ENCODE peak calls at places on chromosomes 5 and 9, in four cellular contexts. I is HCT116, Z is gastrocnemius medialis, F is spleen. K is an unnamed sample. For H3K27me3, the result is how much of the 10 kb centered on the place peaks cover.

GRCh38 chr5:50365615-50366251 is 75.4 kb downstream of the EMB start:
- DNase-seq in I (no peak), Z (peak), F (no peak), K (no peak)

GRCh38 chr5:68331202-68332108 is 115.9 kb downstream of the PIK3R1 start:
- DNase-seq in I (no peak), F (no peak), Z (no peak), K (no peak)

GRCh38 chr5:119274767-119275130 is 81.1 kb upstream of the TNFAIP8 start:
- DNase-seq in I (peak), F (no peak), Z (no peak), K (no peak)

GRCh38 chr5:36441215-36441614 is 139.5 kb upstream of the RANBP3L start:
- DNase-seq in Z (no peak), I (no peak), F (no peak), K (no peak)

GRCh38 chr5:314676-315487 is 6.6 kb upstream of the AHRR start:
- DNase-seq in I (no peak), F (no peak), Z (no peak), K (no peak)

GRCh38 chr9:132834343-132834742 is 43.7 kb downstream of the AK8 start:
- DNase-seq in Z (no peak), I (no peak), F (no peak), K (no peak)

GRCh38 chr5:55278778-55279177 is 28.7 kb downstream of the DHX29 start:
- DNase-seq in F (no peak), Z (no peak), I (no peak), K (no peak)

GRCh38 chr9:98222885-98223640 is 30.6 kb upstream of the CORO2A start:
- DNase-seq in Z (no peak), F (peak), I (peak), K (peak)

GRCh38 chr9:107243757-107244156 is 39.3 kb upstream of the RAD23B start:
- DNase-seq in F (no peak), I (peak), Z (no peak), K (peak)

GRCh38 chr9:35686222-35687203 is 3.2 kb downstream of the TPM2 start:
- DNase-seq in F (no peak), I (no peak), Z (peak), K (no peak)

GRCh38 chr9:29514336-29514735 is 1941.1 kb upstream of the C9orf72 start:
- DNase-seq in I (no peak), F (no peak), Z (no peak), K (no peak)

GRCh38 chr5:132779961-132780360 is 2.9 kb upstream of the SEPTIN8 start:
- DNase-seq in F (no peak), I (no peak), Z (no peak), K (no peak)
- H3K27me3 ChIP-seq in F (under half), I (under half), Z (under half), K (under half)

DNA sequence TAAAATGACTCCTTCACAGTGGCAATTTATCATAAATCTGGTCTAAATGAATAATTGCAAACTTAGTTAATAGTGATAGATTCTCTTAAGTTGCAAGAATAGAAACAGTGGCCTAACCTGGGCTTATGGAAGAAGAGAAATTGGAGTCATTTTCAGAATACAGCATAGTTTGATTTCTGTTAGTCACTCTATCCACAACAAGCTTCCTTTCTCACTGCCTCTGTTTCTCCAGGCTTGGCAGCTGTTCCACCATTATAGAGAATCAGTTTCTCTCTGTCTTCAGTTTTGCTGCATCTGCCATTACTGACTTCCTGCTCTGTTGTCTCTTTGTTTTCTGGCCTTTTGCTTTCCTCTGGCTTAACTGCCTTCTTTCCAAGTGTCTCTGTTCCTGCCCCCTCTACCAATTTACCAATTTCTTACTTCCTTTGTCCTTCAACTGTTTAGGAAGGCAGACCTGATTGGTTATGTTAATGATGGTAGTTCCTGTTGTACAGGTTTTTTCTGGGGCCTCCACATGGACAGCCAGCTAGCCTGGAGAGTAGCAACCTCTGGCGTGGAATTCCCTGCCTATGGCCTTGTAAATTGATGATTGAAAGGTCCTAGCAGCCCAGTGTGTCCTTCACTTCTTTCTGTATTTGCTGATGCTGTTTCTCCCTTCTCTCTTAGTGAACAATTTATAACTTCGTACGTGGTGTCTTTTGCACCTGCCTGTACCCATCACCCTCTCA is 75.9 kb upstream of the RASGRF2 start:
- DNase-seq in I (no peak), Z (no peak), F (no peak), K (no peak)
- TF ChIP-seq POLR2A in I (no peak), Z (no peak), F (no peak), K (no peak)

DNA sequence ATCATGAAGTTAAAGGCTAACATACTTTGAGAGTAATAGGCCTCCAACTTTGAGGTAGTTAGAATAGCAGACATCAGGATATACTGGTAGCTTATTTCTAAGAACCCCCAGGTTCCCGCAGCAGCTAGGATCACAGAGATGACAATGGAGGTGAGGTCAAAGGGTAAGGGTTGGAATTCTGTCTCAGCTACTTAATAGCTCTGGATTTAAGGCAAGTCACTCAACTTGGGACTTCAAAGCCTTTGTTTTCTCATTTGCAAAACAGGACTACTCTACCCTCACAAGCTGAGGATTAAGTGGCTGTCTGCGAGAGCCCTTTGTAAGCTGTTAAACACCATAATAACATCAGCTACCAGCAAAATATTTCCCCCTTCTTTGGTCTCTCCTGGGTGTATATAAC is 104.5 kb downstream of the DCP2 start:
- DNase-seq in Z (no peak), I (no peak), F (no peak), K (no peak)
- H3K4me3 ChIP-seq in Z (no peak), I (no peak), F (no peak), K (no peak)

GRCh38 chr9:126670270-126670669 is 56.5 kb downstream of the LMX1B start:
- DNase-seq in F (no peak), I (no peak), Z (no peak), K (no peak)
- H3K27me3 ChIP-seq in F (under half), I (under half), Z (under half), K (under half)

DNA sequence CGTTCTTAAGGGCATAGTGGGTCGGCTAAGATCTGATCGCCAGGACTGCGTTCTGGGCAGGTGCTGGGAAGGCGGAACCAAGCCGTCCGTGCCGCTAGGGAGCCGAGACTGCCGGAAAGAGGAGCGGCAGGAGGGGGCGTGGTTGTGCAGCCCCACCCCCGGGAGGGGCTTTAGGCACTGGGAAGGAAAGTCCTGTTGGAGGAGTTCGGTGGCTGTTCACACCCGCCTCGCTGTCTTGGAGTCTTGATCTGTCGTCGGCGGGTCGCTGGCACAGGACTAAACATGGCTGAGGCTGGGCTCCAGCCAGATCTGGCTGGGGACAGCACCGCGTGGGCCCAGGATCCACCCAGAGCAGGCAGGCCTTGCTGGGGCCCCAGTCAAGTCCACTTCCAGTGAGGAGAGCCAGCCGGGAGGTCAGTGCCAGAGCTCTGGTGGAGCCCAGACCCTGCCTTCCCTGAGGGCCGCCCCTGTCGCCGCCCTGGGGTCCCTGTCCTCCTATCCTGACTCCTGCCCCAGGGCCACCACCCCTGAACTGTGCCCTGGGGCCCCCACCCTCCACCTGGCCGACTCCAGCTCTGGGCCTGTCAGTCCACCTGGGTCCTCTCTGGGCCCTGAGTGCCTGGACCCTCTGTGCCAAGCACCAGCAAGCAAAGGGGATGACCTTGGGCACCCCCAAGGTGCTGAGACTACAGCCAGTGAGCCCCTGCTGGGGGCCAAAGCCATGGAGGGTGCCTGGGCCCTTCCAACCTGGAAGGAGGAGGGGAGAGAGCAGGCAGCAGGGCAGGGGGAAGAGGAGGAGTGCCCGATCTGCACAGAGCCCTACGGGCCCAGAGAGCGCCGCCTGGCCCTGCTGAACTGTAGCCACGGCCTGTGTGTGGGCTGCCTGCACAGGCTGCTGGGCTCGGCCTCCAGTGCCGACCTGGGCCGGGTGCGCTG is 4.5 kb downstream of the RNF208 start:
- DNase-seq in Z (peak), F (no peak), I (peak), K (peak)
- TF ChIP-seq POLR2A in Z (no peak), F (no peak), I (peak), K (no peak)

GRCh38 chr9:92984976-92985375 is 37.7 kb downstream of the FGD3 start:
- DNase-seq in Z (no peak), F (no peak), I (no peak), K (no peak)

GRCh38 chr9:92980085-92980745 is 32.9 kb downstream of the FGD3 start:
- DNase-seq in F (no peak), I (peak), Z (no peak), K (no peak)

GRCh38 chr9:92979657-92980056 is 32.3 kb downstream of the FGD3 start:
- DNase-seq in Z (no peak), F (no peak), I (no peak), K (no peak)

GRCh38 chr9:92983984-92984589 is 36.8 kb downstream of the FGD3 start:
- DNase-seq in Z (no peak), F (no peak), I (peak), K (no peak)

DNA sequence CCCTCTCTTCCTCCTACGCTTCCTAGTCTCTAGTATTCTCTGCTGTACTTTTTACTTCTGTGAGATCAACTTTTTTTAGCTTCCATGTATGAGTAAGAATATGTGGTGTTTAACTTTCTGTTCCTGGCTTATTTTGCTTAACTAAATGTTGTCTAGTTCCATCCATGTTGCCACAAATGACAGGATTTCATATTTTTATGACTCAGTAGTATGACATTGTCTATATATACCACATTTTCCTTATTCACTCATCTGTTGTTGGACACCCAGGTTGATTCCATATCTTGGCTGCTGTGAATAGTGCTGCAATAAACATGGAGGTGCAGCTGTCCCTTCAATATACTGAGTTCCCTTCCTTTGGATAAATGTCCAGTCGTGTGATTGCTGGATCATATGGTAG is 34.8 kb downstream of the FGD3 start:
- DNase-seq in Z (no peak), F (no peak), I (no peak), K (no peak)
- H3K4me3 ChIP-seq in Z (no peak), F (no peak), I (no peak), K (no peak)

DNA sequence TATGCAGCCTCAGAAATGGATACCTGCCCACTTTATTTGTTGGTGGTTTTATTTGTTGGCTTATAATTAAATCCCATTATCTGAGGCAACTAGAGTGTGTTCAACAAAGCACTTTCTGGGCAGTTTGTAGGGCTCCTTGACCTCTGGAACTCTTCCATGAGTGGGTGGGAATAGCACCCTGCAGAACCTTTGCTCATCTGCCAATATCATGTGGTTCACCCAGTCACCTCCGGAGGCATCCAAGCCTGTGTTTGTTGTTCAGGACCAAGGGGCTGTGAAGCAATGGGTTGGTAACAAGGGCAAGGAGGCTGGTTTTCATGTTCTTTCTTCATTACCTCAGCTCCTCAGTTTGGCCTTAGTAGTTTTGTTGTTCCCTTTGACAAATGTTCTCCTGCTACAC is 314.0 kb downstream of the NDUFS4 start:
- DNase-seq in F (no peak), I (no peak), Z (no peak), K (no peak)
- H3K27me3 ChIP-seq in F (under half), I (under half), Z (under half), K (under half)

DNA sequence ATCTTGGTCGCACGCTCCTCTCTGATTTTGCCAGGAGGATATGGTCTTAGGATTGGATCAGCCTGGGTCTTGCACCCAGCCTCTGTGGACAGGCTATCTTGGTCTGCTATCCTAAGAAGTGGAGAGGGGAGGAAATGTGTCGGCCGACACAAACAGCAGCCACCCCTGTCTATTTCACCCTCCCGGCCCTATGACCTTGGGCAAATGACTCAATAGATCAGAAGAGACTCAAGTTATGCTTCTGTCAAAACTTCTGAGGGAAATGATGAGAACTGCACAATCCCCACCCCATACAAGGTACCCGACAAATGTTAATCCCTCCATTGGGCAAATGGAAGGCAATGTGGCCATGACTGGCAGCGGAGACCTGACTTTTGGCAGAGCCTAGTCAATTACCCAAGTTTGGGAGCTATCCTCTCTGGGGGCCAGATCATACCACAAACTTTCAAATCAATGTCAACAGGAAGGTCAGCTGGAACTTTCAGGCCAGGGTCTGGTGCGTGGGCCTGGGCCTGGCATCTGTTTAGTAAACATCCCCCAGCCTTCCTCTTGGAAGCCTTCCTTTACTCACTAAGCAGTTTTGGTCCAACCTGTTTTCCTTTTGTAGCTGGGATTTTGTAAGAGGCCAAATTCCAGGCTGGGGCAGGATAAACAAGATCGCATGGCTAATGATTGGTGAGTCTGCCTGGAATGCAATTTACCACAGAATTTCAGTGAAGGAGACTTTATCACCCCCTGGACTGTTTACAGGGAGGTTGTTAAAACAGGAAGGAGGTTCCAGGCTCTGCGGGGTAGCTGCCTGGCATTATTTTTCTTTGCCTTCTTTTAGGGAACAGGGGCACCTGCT is 64.2 kb upstream of the CPEB4 start:
- DNase-seq in I (no peak), Z (no peak), F (no peak), K (peak)
- TF ChIP-seq POLR2A in I (no peak), Z (no peak), F (no peak), K (no peak)

DNA sequence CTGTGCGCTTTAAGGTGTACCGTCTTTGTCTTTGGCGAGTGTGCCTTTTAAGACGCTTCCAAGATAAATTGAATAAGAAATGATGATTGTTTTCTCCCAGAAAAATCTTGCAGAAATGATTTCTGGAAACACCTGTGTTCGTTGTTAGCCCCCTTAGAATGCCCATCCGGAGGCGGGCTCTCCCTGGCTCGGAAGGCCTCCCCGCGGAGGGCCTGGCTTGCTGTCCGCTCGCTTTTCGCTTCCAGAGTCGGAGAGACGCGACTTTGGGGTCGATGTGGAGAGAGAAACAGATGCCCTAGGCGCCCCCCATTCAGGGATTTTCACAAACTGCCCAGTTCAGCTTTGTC is 23.9 kb downstream of the LECT2 start:
- DNase-seq in I (no peak), Z (no peak), F (no peak), K (no peak)
- H3K4me3 ChIP-seq in I (no peak), Z (no peak), F (no peak), K (no peak)